ENCODE peak calls at places on chromosomes 2 and 18, in nine cellular contexts. K, D, O, X, R, N, H, W and C are unnamed samples.

GRCh38 chr2:38750011-38750792 is 959 bp downstream of the SRSF7 start:
- DNase-seq in W (peak; percentile 63), X (peak; percentile 50), N (peak; percentile 63), H (no peak), O (peak; percentile 9), D (peak; percentile 68), K (peak; percentile 56), R (peak; percentile 79), C (no peak)

GRCh38 chr2:75627902-75628504 is 18.6 kb upstream of the MRPL19 start:
- DNase-seq in O (peak; percentile 66), K (peak; percentile 87), N (peak; percentile 89), H (peak; percentile 80), W (peak; percentile 73), X (peak; percentile 92), R (peak; percentile 84), D (peak; percentile 64), C (peak; percentile 87)

GRCh38 chr2:191688934-191689695 is 11.2 kb downstream of the NABP1 start:
- DNase-seq in X (peak; percentile 96), N (no peak), D (no peak), R (peak; percentile 91), O (no peak), K (no peak), W (no peak), H (no peak), C (no peak)

GRCh38 chr2:239392072-239392357 is 8.8 kb downstream of the HDAC4 start:
- DNase-seq in N (no peak), K (no peak), R (no peak), D (no peak), O (no peak), W (no peak), X (no peak), H (no peak), C (no peak)

GRCh38 chr2:15306706-15307105 is 254.4 kb downstream of the NBAS start:
- DNase-seq in R (no peak), N (no peak), O (no peak), W (no peak), K (no peak), X (no peak), H (no peak), D (no peak), C (no peak)

GRCh38 chr2:206361407-206362045 is 81.8 kb upstream of the ADAM23 start:
- DNase-seq in X (peak; percentile 12), D (no peak), H (no peak), K (no peak), W (no peak), N (no peak), R (peak; percentile 8), O (no peak), C (no peak)

GRCh38 chr2:173280853-173281252 is 73.8 kb upstream of the CDCA7 start:
- DNase-seq in W (no peak), H (no peak), D (no peak), R (no peak), X (no peak), K (no peak), O (no peak), N (no peak), C (no peak)

GRCh38 chr2:95275151-95275515 is 884 bp downstream of the PROM2 start:
- DNase-seq in X (no peak), D (no peak), O (no peak), N (no peak), R (no peak), K (no peak), W (peak; percentile 24), H (no peak), C (no peak)

GRCh38 chr2:29013046-29013780 is 32.1 kb downstream of the TOGARAM2 start:
- DNase-seq in X (no peak), K (no peak), N (no peak), R (peak; percentile 11), O (no peak), D (no peak), H (no peak), W (no peak), C (no peak)

GRCh38 chr2:37306024-37306423 is 18.6 kb downstream of the PRKD3 start:
- DNase-seq in R (no peak), K (peak; percentile 13), W (no peak), N (no peak), H (no peak), D (peak; percentile 50), X (peak; percentile 55), O (no peak), C (no peak)

GRCh38 chr2:18238231-18238630 is 322.2 kb downstream of the RDH14 start:
- DNase-seq in K (no peak), X (peak; percentile 92), H (no peak), D (no peak), O (no peak), R (no peak), N (peak; percentile 10), W (no peak), C (no peak)

GRCh38 chr2:72984172-72984671 is 66.9 kb downstream of the EMX1 start:
- DNase-seq in W (peak; percentile 77), D (no peak), O (no peak), K (peak; percentile 84), X (peak; percentile 54), H (no peak), N (no peak), R (no peak), C (no peak)

GRCh38 chr2:108288534-108289106 is at the start of gene SULT1C2:
- DNase-seq in R (peak; percentile 8), D (peak; percentile 62), N (peak; percentile 71), O (peak; percentile 31), W (peak; percentile 35), H (peak; percentile 67), K (peak; percentile 72), X (no peak), C (peak; percentile 33)

GRCh38 chr2:102592601-102593000 is 26.8 kb upstream of the SLC9A2 start:
- DNase-seq in R (peak; percentile 5), N (peak; percentile 19), K (no peak), H (no peak), O (no peak), W (peak; percentile 71), X (peak; percentile 74), D (peak; percentile 86), C (no peak)

GRCh38 chr18:24138884-24139616 is at the start of gene CABYR:
- DNase-seq in D (peak; percentile 72), N (peak; percentile 92), W (peak; percentile 65), O (peak; percentile 79), K (peak; percentile 56), R (peak; percentile 94), H (peak; percentile 95), X (peak; percentile 84), C (peak; percentile 87)

GRCh38 chr2:100242891-100243670 is 79.2 kb downstream of the LONRF2 start:
- DNase-seq in O (peak; percentile 62), D (peak; percentile 56), N (peak; percentile 82), W (peak; percentile 74), H (peak; percentile 86), X (peak; percentile 77), K (peak; percentile 79), R (peak; percentile 75), C (peak; percentile 58)
- H3K27ac ChIP-seq in O (no peak overlapping the region), D (no peak overlapping the region), N (no peak overlapping the region), W (no peak overlapping the region), H (no peak overlapping the region), X (no peak overlapping the region), K (no peak overlapping the region), R (no peak overlapping the region), C (no peak overlapping the region)

GRCh38 chr2:213243189-213244044 is 40.8 kb upstream of the SPAG16 start:
- DNase-seq in H (no peak), X (no peak), W (no peak), R (no peak), O (no peak), K (no peak), D (no peak), N (no peak), C (no peak)
- H3K4me1 ChIP-seq in H (no peaks in the 10 kb centered on the region), X (no peaks in the 10 kb centered on the region), W (no peaks in the 10 kb centered on the region), R (peaks cover 26% of the 10 kb centered on the region), O (no peaks in the 10 kb centered on the region), K (no peaks in the 10 kb centered on the region), D (no peaks in the 10 kb centered on the region), N (peaks cover 9% of the 10 kb centered on the region), C (no peaks in the 10 kb centered on the region)

DNA sequence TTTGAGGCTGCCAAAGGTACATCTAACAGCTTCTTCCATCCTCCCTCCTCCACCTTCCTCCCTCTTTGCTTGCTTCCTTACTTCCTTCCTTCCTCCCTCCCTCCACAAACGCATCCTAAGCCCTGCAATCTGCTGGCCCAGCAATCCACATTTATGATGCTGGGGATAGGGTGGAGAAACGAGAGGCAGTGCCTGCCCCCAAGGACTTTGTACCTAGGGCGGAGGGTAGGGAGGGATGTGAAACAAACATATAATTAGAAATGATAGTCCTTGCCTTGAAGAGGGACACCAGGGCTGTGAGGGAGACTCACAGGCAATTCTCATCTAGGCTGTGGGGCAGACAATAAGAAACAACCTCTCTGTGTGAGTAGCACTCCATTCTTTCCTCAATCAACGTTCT is 188.3 kb downstream of the ANKRD30B start:
- DNase-seq in D (peak; percentile 84), N (no peak), K (no peak), W (no peak), H (no peak), R (no peak), O (no peak), X (no peak), C (no peak)
- H3K27ac ChIP-seq in D (peak overlapping the region; percentile 71), N (no peak overlapping the region), K (no peak overlapping the region), W (no peak overlapping the region), H (no peak overlapping the region), R (no peak overlapping the region), O (no peak overlapping the region), X (no peak overlapping the region), C (no peak overlapping the region)

GRCh38 chr2:113237604-113238003 is 41.1 kb downstream of the PAX8 start:
- DNase-seq in W (no peak), H (no peak), K (no peak), O (no peak), N (no peak), X (peak; percentile 80), R (peak; percentile 44), D (no peak), C (no peak)

GRCh38 chr2:113234721-113235346 is 43.9 kb downstream of the PAX8 start:
- DNase-seq in X (no peak), N (no peak), O (no peak), R (peak; percentile 53), D (no peak), W (no peak), H (no peak), K (no peak), C (no peak)

GRCh38 chr2:113240150-113240914 is 38.4 kb downstream of the PAX8 start:
- DNase-seq in O (no peak), W (peak; percentile 92), R (peak; percentile 92), H (no peak), K (no peak), N (no peak), D (peak; percentile 66), X (peak; percentile 68), C (no peak)

GRCh38 chr2:113233593-113234550 is 44.8 kb downstream of the PAX8 start:
- DNase-seq in W (peak; percentile 61), D (no peak), H (no peak), O (no peak), X (peak; percentile 18), N (no peak), K (peak; percentile 7), R (peak; percentile 77), C (no peak)

DNA sequence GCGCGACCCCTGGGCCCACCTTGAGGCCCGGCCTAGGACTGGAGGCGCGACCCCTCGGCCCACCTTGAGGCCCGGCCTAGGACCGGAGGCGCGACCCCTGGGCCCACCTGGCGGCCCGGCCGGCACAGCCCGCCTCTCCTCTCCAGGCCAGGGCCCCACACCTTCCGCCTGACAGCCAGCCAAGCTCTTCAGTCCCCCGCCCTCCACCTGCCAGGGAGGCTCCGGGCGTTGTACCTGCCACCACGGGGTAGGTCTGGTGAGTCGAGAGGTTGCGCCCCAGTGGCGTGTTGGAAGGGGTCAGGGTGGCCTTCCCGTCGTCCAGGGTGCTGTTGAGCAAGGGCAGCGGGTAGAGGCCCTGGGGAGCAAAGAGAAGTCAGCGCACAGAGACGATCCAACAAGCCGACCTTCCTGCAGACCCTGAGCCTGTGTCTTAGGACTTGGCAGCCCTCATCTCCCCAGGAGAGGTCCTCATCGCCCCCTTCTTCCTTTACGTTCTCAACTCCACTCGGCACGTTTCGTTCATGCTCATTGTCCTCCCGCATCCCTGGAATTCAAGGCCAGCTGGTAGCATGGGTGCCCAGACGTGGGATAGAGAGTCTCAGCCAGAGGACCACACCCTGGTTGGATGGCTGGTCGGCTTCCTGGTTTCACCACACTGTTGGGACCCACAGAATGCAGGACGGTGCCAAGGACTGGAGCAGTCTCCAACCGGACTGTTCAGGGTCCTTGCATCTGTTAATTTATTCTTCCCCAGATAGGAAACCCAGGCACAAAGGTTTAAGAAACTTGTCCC is 42.2 kb downstream of the PAX8 start:
- DNase-seq in X (peak; percentile 41), K (no peak), N (no peak), H (no peak), R (peak; percentile 43), O (no peak), W (no peak), D (no peak), C (no peak)
- H3K4me1 ChIP-seq in X (peaks cover 6% of the 10 kb centered on the region), K (peaks cover 10% of the 10 kb centered on the region), N (no peaks in the 10 kb centered on the region), H (no peaks in the 10 kb centered on the region), R (peaks cover 48% of the 10 kb centered on the region), O (peaks cover 5% of the 10 kb centered on the region), W (peaks cover 34% of the 10 kb centered on the region), D (no peaks in the 10 kb centered on the region), C (no peaks in the 10 kb centered on the region)